ENCODE peak calls at places on chromosomes 3 and 15, in four cellular contexts. B, V, O and S are unnamed samples. For H3K27me3, the result is how much of the 10 kb centered on the place peaks cover.

GRCh38 chr3:196778755-196779154 is 39.1 kb downstream of the PAK2 start:
- DNase-seq in B (peak), V (no peak), O (no peak), S (no peak)

GRCh38 chr15:69748700-69749099 is 296.1 kb downstream of the RPLP1 start:
- DNase-seq in B (peak), V (no peak), O (peak), S (no peak)

GRCh38 chr15:90376789-90377188 is 11.3 kb upstream of the IQGAP1 start:
- DNase-seq in B (no peak), V (peak), O (peak), S (no peak)

GRCh38 chr3:78140866-78141658 is 1101.2 kb downstream of the ROBO2 start:
- DNase-seq in B (no peak), V (no peak), O (no peak), S (no peak)

GRCh38 chr3:172647823-172648222 is 63.0 kb downstream of the NCEH1 start:
- DNase-seq in B (no peak), V (no peak), O (no peak), S (no peak)

GRCh38 chr3:106115557-106115956 is 246.7 kb upstream of the CBLB start:
- DNase-seq in B (no peak), V (no peak), O (no peak), S (no peak)

GRCh38 chr15:80512729-80513670 is 108.8 kb downstream of the ARNT2 start:
- DNase-seq in B (peak), V (no peak), O (no peak), S (peak)

GRCh38 chr15:58748787-58749531 is 548 bp downstream of the ADAM10 start:
- DNase-seq in B (peak), V (peak), O (peak), S (peak)

GRCh38 chr3:7752005-7752404 is 749.6 kb upstream of the LMCD1 start:
- DNase-seq in B (no peak), V (no peak), O (no peak), S (no peak)

GRCh38 chr15:67835349-67836133 is 4.3 kb downstream of the RNU6-1 start:
- DNase-seq in B (no peak), V (no peak), O (no peak), S (no peak)

GRCh38 chr15:101121511-101122090 is 130.2 kb downstream of the CHSY1 start:
- DNase-seq in B (peak), V (no peak), O (peak), S (peak)

GRCh38 chr3:28226020-28226419 is 15.4 kb upstream of the CMC1 start:
- DNase-seq in B (no peak), V (no peak), O (no peak), S (no peak)

GRCh38 chr15:70789213-70789612 is 25.9 kb upstream of the UACA start:
- DNase-seq in B (no peak), V (no peak), O (no peak), S (no peak)

GRCh38 chr3:32460031-32460749 is 42.5 kb downstream of the CMTM6 start:
- DNase-seq in B (no peak), V (peak), O (peak), S (no peak)

GRCh38 chr3:44058022-44058867 is 183.4 kb upstream of the TOPAZ1 start:
- DNase-seq in B (peak), V (no peak), O (peak), S (peak)

GRCh38 chr3:113038326-113038725 is 47.5 kb downstream of the GTPBP8 start:
- DNase-seq in B (no peak), V (no peak), O (no peak), S (no peak)

GRCh38 chr3:142642956-142643355 is 46.8 kb downstream of the PLS1 start:
- DNase-seq in B (no peak), V (no peak), O (no peak), S (no peak)

GRCh38 chr15:59501531-59502113 is 63.6 kb downstream of the FAM81A start:
- DNase-seq in B (peak), V (no peak), O (no peak), S (peak)

GRCh38 chr3:177995006-177995732 is 541.1 kb upstream of the KCNMB2 start:
- DNase-seq in B (no peak), V (no peak), O (no peak), S (no peak)

GRCh38 chr15:32718082-32718821 is 448 bp downstream of the GREM1 start:
- DNase-seq in B (peak), V (no peak), O (no peak), S (peak)

GRCh38 chr3:98874602-98875249 is 26.8 kb downstream of the DCBLD2 start:
- DNase-seq in B (no peak), V (no peak), O (no peak), S (no peak)

GRCh38 chr15:23646165-23647000 is 1.3 kb downstream of the MAGEL2 start:
- DNase-seq in B (no peak), V (no peak), O (no peak), S (no peak)
- H3K4me3 ChIP-seq in B (no peak), V (no peak), O (no peak), S (no peak)

GRCh38 chr15:43207024-43207423 is 13.8 kb downstream of the EPB42 start:
- DNase-seq in B (no peak), V (no peak), O (no peak), S (no peak)

GRCh38 chr15:43208052-43209002 is 12.5 kb downstream of the EPB42 start:
- DNase-seq in B (no peak), V (no peak), O (no peak), S (no peak)

GRCh38 chr15:43209059-43209824 is 11.6 kb downstream of the EPB42 start:
- DNase-seq in B (no peak), V (no peak), O (no peak), S (peak)

GRCh38 chr15:43204016-43204901 is 16.6 kb downstream of the EPB42 start:
- DNase-seq in B (peak), V (peak), O (peak), S (peak)

DNA sequence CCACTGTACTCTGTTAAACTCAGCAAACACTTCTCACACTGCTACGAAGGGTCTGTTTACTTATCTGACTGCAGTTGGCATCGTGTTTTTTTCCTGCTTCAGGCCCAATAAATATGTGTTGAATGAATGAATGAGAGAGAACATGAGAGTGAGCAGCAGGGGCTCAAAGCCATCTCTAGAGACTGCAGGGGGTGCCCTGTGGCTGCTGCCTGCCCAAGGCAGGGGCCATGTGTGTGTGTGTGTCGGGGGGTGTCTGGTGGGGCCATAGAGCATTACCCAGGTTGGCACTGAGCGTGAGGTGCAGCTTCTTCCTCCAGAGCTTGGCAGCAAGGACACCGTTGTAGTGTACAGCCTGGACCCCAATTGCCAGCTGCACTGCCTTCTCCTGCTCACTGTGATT is 14.8 kb downstream of the EPB42 start:
- DNase-seq in B (no peak), V (no peak), O (no peak), S (no peak)
- H3K27me3 ChIP-seq in B (under half), V (under half), O (under half), S (under half)

GRCh38 chr3:149753717-149754116 is 1.4 kb upstream of the COMMD2 start:
- DNase-seq in B (no peak), V (no peak), O (no peak), S (no peak)
- H3K4me3 ChIP-seq in B (no peak), V (no peak), O (no peak), S (no peak)

DNA sequence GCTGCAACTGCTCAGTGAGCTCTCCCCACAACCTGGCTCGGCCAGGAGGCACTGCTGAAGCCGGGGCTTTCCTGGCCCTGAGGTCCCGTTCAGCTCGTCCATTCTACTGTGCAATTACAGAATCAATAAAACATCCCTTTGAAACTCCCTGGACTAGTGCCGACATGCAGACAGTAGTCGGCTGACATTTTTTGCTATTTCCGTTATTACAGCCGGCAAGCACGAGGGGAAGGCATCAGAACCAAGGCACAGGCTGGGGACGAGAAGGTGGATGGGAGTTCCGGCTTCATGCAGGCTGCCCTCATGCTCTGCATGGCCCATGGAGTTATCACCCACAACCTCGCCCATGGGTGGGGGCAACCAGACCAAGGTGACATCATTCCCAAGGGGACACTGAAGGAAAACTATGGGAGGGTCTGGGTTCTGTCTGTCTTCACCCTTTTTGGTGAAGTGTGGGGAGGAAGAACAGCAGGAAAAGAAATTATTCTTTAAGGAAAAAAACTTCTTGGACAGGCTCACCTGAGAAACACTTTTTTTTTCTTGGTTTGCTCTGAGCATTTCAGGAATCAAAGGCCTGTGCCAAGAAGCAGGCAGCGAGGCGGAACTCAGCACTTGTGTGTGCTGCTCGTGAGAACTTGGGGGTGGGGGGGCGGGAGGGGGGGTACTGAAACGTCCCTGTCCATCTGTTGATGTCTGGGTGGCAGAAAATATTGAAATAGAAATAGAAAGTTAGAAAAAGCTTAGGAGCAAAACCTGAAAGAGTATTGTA is 154.5 kb downstream of the FOXP1 start:
- DNase-seq in B (peak), V (no peak), O (no peak), S (peak)
- H3K27me3 ChIP-seq in B (under half), V (under half), O (under half), S (under half)

DNA sequence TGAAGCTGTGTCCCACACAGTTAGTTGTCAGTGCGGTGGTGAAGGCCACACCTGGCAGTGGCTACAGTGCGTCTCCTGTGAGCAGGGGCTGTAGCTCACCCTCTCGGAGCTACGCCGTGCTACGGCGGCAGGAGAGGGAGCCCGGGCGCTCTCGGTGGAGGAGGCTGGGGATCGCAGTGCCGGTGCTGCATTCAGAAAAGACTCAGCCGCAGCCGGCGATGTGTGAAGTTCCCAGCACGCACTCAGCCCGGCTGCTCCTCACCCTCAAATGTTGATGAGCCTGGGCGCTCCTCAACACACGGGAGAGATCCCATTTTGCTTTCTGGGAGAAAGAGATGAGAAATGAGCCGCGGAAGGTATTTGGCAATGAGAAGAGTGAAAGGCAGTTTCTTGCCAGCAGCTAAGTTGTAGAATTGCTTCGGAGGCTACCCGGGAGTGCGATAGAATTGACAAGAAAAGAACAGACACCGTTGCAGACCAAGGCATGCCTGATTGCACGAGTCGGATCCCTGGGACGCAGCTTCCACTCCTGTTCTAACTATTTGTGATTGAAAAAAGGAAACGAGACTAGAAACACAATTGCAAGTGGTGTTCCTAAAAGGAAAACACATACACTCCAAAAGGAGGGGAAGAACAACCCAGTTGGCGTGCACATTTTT is at the start of gene UNC13C:
- DNase-seq in B (peak), V (no peak), O (no peak), S (peak)
- H3K4me3 ChIP-seq in B (no peak), V (no peak), O (no peak), S (no peak)

GRCh38 chr3:184382326-184383032 is 2.6 kb downstream of the CHRD start:
- DNase-seq in B (no peak), V (no peak), O (no peak), S (no peak)
- H3K27me3 ChIP-seq in B (under half), V (under half), O (under half), S (under half)

GRCh38 chr3:117528688-117529087 is 819.1 kb downstream of the TUSC7 start:
- DNase-seq in B (no peak), V (no peak), O (no peak), S (no peak)

GRCh38 chr3:117524890-117525289 is 815.3 kb downstream of the TUSC7 start:
- DNase-seq in B (peak), V (no peak), O (no peak), S (peak)

GRCh38 chr3:117523407-117523806 is 813.8 kb downstream of the TUSC7 start:
- DNase-seq in B (no peak), V (no peak), O (no peak), S (no peak)

GRCh38 chr3:117527346-117527745 is 817.8 kb downstream of the TUSC7 start:
- DNase-seq in B (no peak), V (no peak), O (no peak), S (no peak)

DNA sequence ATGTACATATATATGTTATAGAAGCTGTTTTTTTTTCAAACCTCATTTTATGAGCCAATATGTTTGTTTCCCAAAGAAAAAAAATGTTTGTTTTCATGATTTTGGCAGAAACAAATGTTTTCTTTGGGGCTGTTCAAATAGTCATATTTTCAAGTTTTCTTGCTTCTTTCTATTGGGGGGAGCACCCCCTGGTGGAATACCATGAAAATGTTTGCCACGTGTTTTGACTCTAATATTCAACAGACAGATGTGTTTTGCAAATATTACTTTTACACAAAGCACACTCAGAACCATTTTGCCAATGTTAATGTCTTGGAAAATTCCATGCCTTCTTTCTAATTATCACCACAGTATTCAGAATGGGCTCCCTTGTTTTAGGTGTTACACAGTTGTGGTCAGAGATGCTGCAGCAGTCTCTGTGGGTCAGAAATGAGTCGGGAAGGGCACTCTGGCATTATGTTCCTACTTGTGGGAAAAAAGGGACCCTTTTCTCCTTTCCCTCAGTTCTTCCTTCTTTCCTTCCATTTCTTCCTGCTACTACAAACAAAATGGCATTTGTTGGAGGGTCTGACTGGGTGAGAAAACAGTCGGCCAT is 817.0 kb downstream of the TUSC7 start:
- DNase-seq in B (peak), V (no peak), O (no peak), S (peak)
- H3K4me3 ChIP-seq in B (no peak), V (no peak), O (no peak), S (no peak)

DNA sequence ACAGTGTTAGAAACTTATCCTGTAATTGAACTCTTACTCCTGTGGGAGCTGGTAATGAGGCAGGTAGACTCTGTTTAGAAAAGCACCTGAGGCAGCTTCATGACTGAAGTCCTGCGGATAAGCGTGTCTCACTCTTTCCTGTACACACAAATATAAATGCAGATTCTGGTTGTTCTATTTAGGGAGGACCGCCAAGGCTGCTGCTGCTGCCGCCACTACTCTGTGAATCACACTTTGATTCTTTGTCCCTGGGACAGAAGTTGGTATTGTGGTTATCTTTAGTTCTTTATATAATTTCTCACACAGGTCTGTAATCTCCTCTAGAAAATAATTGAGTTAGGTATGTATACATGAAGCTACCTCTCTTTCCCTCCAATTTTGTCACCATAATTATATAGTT is 3.6 kb downstream of the LSAMP start:
- DNase-seq in B (no peak), V (no peak), O (no peak), S (no peak)
- H3K27me3 ChIP-seq in B (under half), V (under half), O (under half), S (under half)

GRCh38 chr15:51833782-51834181 is 4.3 kb downstream of the TMOD3 start:
- DNase-seq in B (peak), V (no peak), O (no peak), S (no peak)

GRCh38 chr15:51829360-51830278 is at the start of gene TMOD3:
- DNase-seq in B (peak), V (peak), O (peak), S (peak)

GRCh38 chr15:51825701-51826100 is 3.8 kb upstream of the TMOD3 start:
- DNase-seq in B (no peak), V (no peak), O (no peak), S (no peak)

GRCh38 chr15:51830279-51830806 is 890 bp downstream of the TMOD3 start:
- DNase-seq in B (peak), V (no peak), O (no peak), S (peak)

DNA sequence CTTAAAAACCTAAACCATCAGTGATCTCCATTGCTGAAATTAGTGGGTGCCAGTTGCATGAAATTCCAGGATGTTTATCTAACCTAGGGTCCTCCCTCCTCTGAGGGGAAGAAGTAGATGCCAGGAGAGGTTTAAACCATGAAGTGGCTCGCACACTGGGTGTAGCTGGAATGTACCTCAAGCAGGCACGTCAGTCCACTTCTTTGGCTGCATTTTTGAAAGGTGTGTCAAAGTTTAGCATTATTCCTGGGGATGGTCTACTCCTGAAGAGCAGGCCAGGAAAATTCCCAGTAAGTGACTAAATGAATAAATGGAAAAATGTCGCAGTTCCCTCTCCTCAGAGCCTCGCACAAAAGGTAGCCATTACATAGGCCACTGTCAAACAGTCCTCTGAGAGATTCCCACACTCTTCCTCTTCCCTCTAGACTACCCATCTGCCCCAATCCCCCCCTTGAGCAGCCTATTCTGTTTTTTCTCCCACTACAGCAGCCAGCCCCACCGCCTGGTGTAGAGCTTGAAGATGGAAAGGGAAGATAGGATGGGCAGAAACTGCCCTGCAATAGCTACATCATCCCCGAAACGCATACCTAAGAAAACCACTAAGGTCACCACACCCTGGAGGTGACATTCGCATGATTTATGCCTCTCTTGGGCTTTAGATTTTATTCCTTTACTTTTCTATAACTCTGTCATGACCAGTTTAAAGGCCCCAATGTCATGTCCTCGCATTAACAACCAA is 663 bp upstream of the TMOD3 start:
- DNase-seq in B (no peak), V (no peak), O (no peak), S (no peak)
- H3K4me3 ChIP-seq in B (no peak), V (peak), O (no peak), S (peak)